ENCODE peak calls at places on chromosomes 7 and 10, in four cellular contexts. One of them, this sample, is unnamed.

GRCh38 chr7:71784781-71785180 is 627.4 kb downstream of the CALN1 start:
- DNase-seq in K562: no peak
- DNase-seq in HepG2: no peak
- DNase-seq in GM12878: no peak
- DNase-seq in this sample: no peak

GRCh38 chr7:89133357-89133756 is 337.8 kb upstream of the TEX47 start:
- DNase-seq in GM12878: no peak
- DNase-seq in HepG2: no peak
- DNase-seq in K562: no peak
- DNase-seq in this sample: no peak

GRCh38 chr10:60964257-60965235 is 20.6 kb upstream of the RHOBTB1 start:
- DNase-seq in GM12878: no peak
- DNase-seq in HepG2: peak
- DNase-seq in K562: peak
- DNase-seq in this sample: peak

GRCh38 chr10:102564209-102564834 is 60.5 kb downstream of the SUFU start:
- DNase-seq in GM12878: peak
- DNase-seq in HepG2: no peak
- DNase-seq in K562: no peak
- DNase-seq in this sample: no peak

GRCh38 chr10:76830218-76830617 is 807.4 kb downstream of the KCNMA1 start:
- DNase-seq in HepG2: no peak
- DNase-seq in GM12878: no peak
- DNase-seq in K562: no peak
- DNase-seq in this sample: no peak

GRCh38 chr7:98107313-98107691 is 640 bp downstream of the LMTK2 start:
- DNase-seq in GM12878: no peak
- DNase-seq in K562: peak
- DNase-seq in HepG2: no peak
- DNase-seq in this sample: peak

GRCh38 chr7:118080947-118081346 is 103.0 kb upstream of the LSM8 start:
- DNase-seq in GM12878: peak
- DNase-seq in K562: peak
- DNase-seq in HepG2: no peak
- DNase-seq in this sample: peak

GRCh38 chr7:32447218-32447617 is 43.0 kb downstream of the LSM5 start:
- DNase-seq in K562: no peak
- DNase-seq in HepG2: no peak
- DNase-seq in GM12878: no peak
- DNase-seq in this sample: no peak

GRCh38 chr7:141475678-141476077 is 75.5 kb upstream of the AGK start:
- DNase-seq in HepG2: no peak
- DNase-seq in GM12878: no peak
- DNase-seq in K562: no peak
- DNase-seq in this sample: no peak

GRCh38 chr10:121610798-121611325 is 12.6 kb upstream of the FGFR2 start:
- DNase-seq in HepG2: no peak
- DNase-seq in GM12878: no peak
- DNase-seq in K562: no peak
- DNase-seq in this sample: no peak

GRCh38 chr7:41323811-41324210 is 379.1 kb downstream of the INHBA start:
- DNase-seq in HepG2: no peak
- DNase-seq in GM12878: no peak
- DNase-seq in K562: no peak
- DNase-seq in this sample: no peak

GRCh38 chr10:6202098-6202683 is 541 bp upstream of the PFKFB3 start:
- DNase-seq in K562: peak
- DNase-seq in HepG2: no peak
- DNase-seq in GM12878: no peak
- DNase-seq in this sample: no peak

GRCh38 chr7:73831656-73832579 is 1.1 kb downstream of the CLDN4 start:
- DNase-seq in HepG2: peak
- DNase-seq in GM12878: no peak
- DNase-seq in K562: no peak
- DNase-seq in this sample: no peak

GRCh38 chr7:23680417-23681405 is 712 bp downstream of the FAM221A start:
- DNase-seq in K562: no peak
- DNase-seq in GM12878: no peak
- DNase-seq in HepG2: no peak
- DNase-seq in this sample: peak

GRCh38 chr10:48970654-48971053 is 31.0 kb upstream of the LRRC18 start:
- DNase-seq in HepG2: no peak
- DNase-seq in K562: no peak
- DNase-seq in GM12878: no peak
- DNase-seq in this sample: no peak

GRCh38 chr7:55155351-55156117 is 136.7 kb downstream of the EGFR start:
- DNase-seq in GM12878: no peak
- DNase-seq in K562: no peak
- DNase-seq in HepG2: no peak
- DNase-seq in this sample: no peak

GRCh38 chr10:62093863-62094291 is 174.8 kb downstream of the RTKN2 start:
- DNase-seq in HepG2: peak
- DNase-seq in GM12878: no peak
- DNase-seq in K562: no peak
- DNase-seq in this sample: no peak

GRCh38 chr7:69982197-69982596 is 383.9 kb downstream of the AUTS2 start:
- DNase-seq in GM12878: no peak
- DNase-seq in K562: no peak
- DNase-seq in HepG2: no peak
- DNase-seq in this sample: no peak

GRCh38 chr7:134366481-134366880 is 49.8 kb upstream of the SLC35B4 start:
- DNase-seq in GM12878: no peak
- DNase-seq in K562: no peak
- DNase-seq in HepG2: peak
- DNase-seq in this sample: no peak

GRCh38 chr7:107208046-107208458 is 39.2 kb downstream of the HBP1 start:
- DNase-seq in K562: no peak
- DNase-seq in HepG2: no peak
- DNase-seq in GM12878: no peak
- DNase-seq in this sample: no peak

GRCh38 chr7:42763137-42763551 is 148.7 kb downstream of the C7orf25 start:
- DNase-seq in K562: no peak
- DNase-seq in HepG2: no peak
- DNase-seq in GM12878: no peak
- DNase-seq in this sample: no peak

GRCh38 chr10:130200156-130201042 is 64.2 kb downstream of the GLRX3 start:
- DNase-seq in HepG2: peak
- DNase-seq in K562: no peak
- DNase-seq in GM12878: no peak
- DNase-seq in this sample: no peak

GRCh38 chr10:14605231-14605925 is 169.3 kb downstream of the FAM107B start:
- DNase-seq in HepG2: peak
- DNase-seq in GM12878: peak
- DNase-seq in K562: no peak
- DNase-seq in this sample: no peak

GRCh38 chr10:5942001-5942400 is 35.3 kb downstream of the IL15RA start:
- DNase-seq in K562: no peak
- DNase-seq in GM12878: no peak
- DNase-seq in HepG2: no peak
- DNase-seq in this sample: no peak

GRCh38 chr7:42869131-42870020 is 42.5 kb downstream of the C7orf25 start:
- DNase-seq in HepG2: no peak
- DNase-seq in K562: peak
- DNase-seq in GM12878: peak
- DNase-seq in this sample: no peak

GRCh38 chr10:133123050-133123745 is 35.5 kb downstream of the ADGRA1 start:
- DNase-seq in GM12878: no peak
- DNase-seq in HepG2: no peak
- DNase-seq in K562: no peak
- DNase-seq in this sample: no peak

GRCh38 chr10:133126431-133127290 is 33.4 kb upstream of the KNDC1 start:
- DNase-seq in GM12878: no peak
- DNase-seq in K562: no peak
- DNase-seq in HepG2: no peak
- DNase-seq in this sample: no peak

GRCh38 chr10:133125901-133126300 is 34.1 kb upstream of the KNDC1 start:
- DNase-seq in HepG2: no peak
- DNase-seq in K562: no peak
- DNase-seq in GM12878: no peak
- DNase-seq in this sample: no peak

GRCh38 chr10:133123746-133124356 is 36.1 kb downstream of the ADGRA1 start:
- DNase-seq in K562: no peak
- DNase-seq in GM12878: no peak
- DNase-seq in HepG2: no peak
- DNase-seq in this sample: no peak

DNA sequence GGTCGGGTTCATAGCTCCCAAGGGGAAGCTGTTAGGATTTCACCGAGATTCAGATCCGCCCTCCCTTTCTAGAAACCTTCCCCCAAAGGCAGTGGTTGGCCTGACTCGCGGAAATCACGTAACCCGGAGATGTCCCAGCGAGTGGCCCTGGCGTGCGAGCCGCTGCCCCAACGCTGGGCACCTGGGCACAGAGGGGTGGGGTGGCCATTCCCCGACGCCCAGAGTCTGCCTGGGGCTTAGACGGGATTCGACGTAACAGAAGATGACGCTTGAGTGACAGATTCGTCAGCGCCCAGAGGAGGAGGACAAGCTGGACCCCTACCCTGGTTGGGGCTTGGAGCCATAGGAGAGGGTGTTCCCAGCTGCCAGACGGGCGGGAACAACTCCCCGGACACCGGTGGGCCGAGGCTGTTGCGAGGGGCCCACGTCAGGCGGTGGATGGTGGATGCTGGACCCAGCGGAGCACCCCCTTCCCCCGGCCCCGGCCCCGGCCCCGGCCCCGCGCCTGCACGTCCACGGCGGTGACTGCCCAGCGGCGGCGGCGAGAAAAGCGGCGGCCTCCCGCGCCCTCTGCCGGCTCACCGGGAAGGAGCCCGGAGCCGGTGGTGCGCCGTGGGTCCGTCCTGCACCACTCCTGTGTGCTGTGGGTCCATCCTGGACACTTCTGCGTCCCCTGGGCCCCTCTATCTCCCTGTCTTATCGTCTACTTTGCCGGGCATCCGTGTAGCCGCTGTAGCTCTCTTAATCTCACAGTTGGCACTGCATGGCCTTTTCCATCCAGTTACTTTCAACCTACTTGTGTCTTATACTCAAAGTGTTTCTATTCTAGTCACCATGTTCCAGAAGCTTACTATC is 35.4 kb upstream of the KNDC1 start:
- DNase-seq in HepG2: no peak
- DNase-seq in K562: peak
- DNase-seq in GM12878: no peak
- DNase-seq in this sample: peak
- TF ChIP-seq TARDBP in HepG2: no peak
- TF ChIP-seq TARDBP in K562: no peak
- TF ChIP-seq TARDBP in GM12878: no peak
- TF ChIP-seq TARDBP in this sample: no peak

DNA sequence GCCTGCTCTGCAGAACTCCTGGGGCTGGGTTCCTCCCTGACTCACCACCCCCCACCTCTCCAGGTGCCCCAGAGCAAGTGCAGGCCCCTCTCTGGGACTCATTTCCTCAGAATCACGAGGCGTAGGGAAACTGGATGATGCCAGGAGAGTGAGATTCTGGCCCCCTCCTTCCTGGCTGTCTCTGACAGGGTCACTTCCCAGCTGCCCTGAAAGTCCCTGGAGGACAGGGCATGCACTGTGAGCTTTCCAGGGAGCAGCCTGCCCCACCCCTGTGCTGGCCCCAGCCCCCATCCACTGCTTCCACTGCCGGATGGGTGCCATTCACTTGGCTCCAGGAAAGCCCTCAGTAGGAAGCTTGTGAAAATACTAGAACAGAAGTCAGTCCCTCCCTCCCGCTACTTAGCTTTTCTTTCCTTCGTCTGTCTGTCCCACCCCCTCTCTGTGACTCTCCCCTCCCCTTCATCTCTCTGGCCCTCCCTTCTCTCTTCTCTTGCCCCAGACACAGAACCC is 10.4 kb downstream of the TACR2 start:
- DNase-seq in GM12878: no peak
- DNase-seq in K562: no peak
- DNase-seq in HepG2: no peak
- DNase-seq in this sample: no peak
- TF ChIP-seq TARDBP in GM12878: no peak
- TF ChIP-seq TARDBP in K562: no peak
- TF ChIP-seq TARDBP in HepG2: no peak
- TF ChIP-seq TARDBP in this sample: no peak

DNA sequence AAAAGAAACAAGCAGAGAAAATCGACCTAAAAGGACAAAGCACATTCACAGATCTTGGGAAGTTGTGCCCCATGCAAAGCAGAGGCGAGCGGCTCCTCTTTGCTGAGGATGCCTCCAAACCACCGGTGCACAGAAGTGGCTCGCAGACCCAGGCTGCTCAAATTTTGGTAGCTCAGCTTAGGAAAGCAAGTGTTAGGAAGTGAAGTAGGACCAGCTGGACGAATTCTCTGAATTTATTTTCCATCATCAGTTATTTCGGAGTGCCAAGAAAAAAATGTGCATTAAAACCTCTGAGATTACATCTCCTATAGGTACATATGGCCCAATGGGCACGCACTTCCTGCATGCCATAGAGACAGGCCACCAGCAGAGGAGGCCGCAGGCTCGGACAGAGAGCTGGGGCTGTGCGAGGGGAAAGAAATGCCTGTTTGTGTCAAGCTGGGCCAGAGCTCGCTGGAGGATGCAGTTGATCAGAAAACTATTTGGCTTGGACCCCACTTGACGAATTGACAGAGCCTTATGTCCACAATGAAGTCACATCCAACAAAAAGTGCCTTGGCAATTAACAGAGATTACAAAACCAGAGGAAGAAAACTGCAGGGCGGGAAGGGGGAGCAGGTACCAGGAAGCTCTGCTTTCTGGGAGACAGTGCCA is 122.3 kb upstream of the LYZL2 start:
- DNase-seq in K562: peak
- DNase-seq in GM12878: peak
- DNase-seq in HepG2: no peak
- DNase-seq in this sample: no peak
- TF ChIP-seq TARDBP in K562: no peak
- TF ChIP-seq TARDBP in GM12878: no peak
- TF ChIP-seq TARDBP in HepG2: no peak
- TF ChIP-seq TARDBP in this sample: no peak

GRCh38 chr10:103640436-103641181 is 147.1 kb downstream of the NEURL1 start:
- DNase-seq in HepG2: no peak
- DNase-seq in K562: no peak
- DNase-seq in GM12878: no peak
- DNase-seq in this sample: no peak

GRCh38 chr10:103646304-103646703 is 152.8 kb downstream of the NEURL1 start:
- DNase-seq in GM12878: no peak
- DNase-seq in K562: no peak
- DNase-seq in HepG2: no peak
- DNase-seq in this sample: no peak

GRCh38 chr10:103645141-103646054 is 151.9 kb downstream of the NEURL1 start:
- DNase-seq in HepG2: peak
- DNase-seq in GM12878: no peak
- DNase-seq in K562: no peak
- DNase-seq in this sample: no peak

GRCh38 chr10:103641326-103641725 is 147.8 kb downstream of the NEURL1 start:
- DNase-seq in K562: no peak
- DNase-seq in HepG2: no peak
- DNase-seq in GM12878: no peak
- DNase-seq in this sample: no peak

DNA sequence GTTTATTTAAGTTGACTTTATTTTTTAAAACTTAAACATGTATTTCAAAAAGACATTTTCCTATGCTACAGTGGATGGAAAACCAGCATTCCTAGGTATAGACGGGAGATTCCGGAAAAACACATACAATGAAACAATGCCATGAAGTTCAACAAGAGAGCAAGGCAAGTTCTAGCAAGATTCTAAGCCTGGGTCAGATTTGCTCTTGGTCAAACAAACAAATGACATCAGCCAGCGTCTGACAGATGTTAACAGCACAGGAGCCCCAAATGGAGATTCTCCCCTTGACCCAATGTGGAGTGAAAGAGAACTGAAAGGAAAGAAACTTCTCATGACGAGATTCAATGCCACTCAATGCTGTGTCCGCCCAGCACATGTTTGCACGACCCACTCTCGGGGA is 149.9 kb downstream of the NEURL1 start:
- DNase-seq in GM12878: no peak
- DNase-seq in HepG2: no peak
- DNase-seq in K562: no peak
- DNase-seq in this sample: no peak
- TF ChIP-seq TARDBP in GM12878: no peak
- TF ChIP-seq TARDBP in HepG2: no peak
- TF ChIP-seq TARDBP in K562: no peak
- TF ChIP-seq TARDBP in this sample: no peak